ENCODE peak calls at places on chromosomes 5 and 9, in six cellular contexts. R is IMR-90, Y is neuronal stem cell, X is H1, C is H9, Z is trophoblast cell. B is an unnamed sample.

GRCh38 chr9:98210435-98210834 is 18.0 kb upstream of the CORO2A start:
- DNase-seq in R (no peak), Y (no peak), X (no peak), C (no peak), Z (no peak), B (no peak)

GRCh38 chr9:71796368-71796767 is 28.1 kb upstream of the CEMIP2 start:
- DNase-seq in R (no peak), Y (no peak), X (no peak), C (no peak), Z (no peak), B (no peak)

GRCh38 chr5:50854082-50854481 is 187.6 kb downstream of the PARP8 start:
- DNase-seq in R (no peak), Y (no peak), X (no peak), C (no peak), Z (no peak), B (no peak)

GRCh38 chr5:154179846-154180710 is 10.5 kb upstream of the GALNT10 start:
- DNase-seq in R (peak), Y (peak), X (no peak), C (peak), Z (peak), B (peak)

GRCh38 chr9:33782395-33783152 is 12.8 kb upstream of the PRSS3 start:
- DNase-seq in R (peak), Y (no peak), X (no peak), C (no peak), Z (no peak), B (peak)

GRCh38 chr5:147918899-147919298 is 12.6 kb upstream of the C5orf46 start:
- DNase-seq in R (no peak), Y (no peak), X (no peak), C (no peak), Z (no peak), B (no peak)

GRCh38 chr9:2923810-2924768 is 80.2 kb upstream of the PUM3 start:
- DNase-seq in R (no peak), Y (peak), X (no peak), C (peak), Z (peak), B (no peak)

GRCh38 chr5:64670277-64670676 is 20.0 kb upstream of the SHISAL2B start:
- DNase-seq in R (no peak), Y (no peak), X (no peak), C (no peak), Z (no peak), B (no peak)

GRCh38 chr9:107929439-107929838 is 439.9 kb upstream of the KLF4 start:
- DNase-seq in R (peak), Y (no peak), X (no peak), C (no peak), Z (peak), B (peak)

GRCh38 chr9:132802121-132802795 is 75.8 kb downstream of the AK8 start:
- DNase-seq in R (no peak), Y (no peak), X (no peak), C (no peak), Z (no peak), B (no peak)

GRCh38 chr5:10513501-10514442 is 50.1 kb upstream of the ANKRD33B start:
- DNase-seq in R (peak), Y (no peak), X (peak), C (peak), Z (peak), B (peak)

GRCh38 chr5:150780180-150780692 is 1.7 kb downstream of the SMIM3 start:
- DNase-seq in R (peak), Y (no peak), X (no peak), C (no peak), Z (peak), B (peak)

GRCh38 chr5:14038341-14038959 is 94.0 kb upstream of the DNAH5 start:
- DNase-seq in R (peak), Y (no peak), X (no peak), C (no peak), Z (peak), B (peak)

GRCh38 chr9:109179801-109180523 is 12.9 kb upstream of the FRRS1L start:
- DNase-seq in R (no peak), Y (no peak), X (no peak), C (no peak), Z (no peak), B (no peak)

GRCh38 chr9:131810351-131811170 is 70.7 kb upstream of the RAPGEF1 start:
- DNase-seq in R (no peak), Y (no peak), X (no peak), C (no peak), Z (no peak), B (no peak)

DNA sequence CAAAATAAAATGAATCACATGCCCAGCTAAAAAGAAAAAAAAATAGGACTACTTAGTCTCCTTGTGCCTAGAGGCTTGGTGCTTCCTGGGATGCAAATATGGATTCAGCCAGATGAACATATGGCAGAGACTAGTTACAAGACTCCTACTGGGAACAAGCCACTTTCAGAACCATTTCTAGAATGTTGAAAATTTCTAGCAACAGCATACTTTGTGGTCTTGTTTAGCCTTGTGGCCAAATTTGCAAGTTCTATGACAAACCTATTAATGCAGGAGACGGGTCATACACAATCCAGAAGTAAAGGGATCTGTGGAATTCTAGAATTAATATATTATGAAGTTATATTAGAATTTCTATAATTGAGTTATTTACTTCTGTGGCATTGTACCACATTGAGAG is 198.7 kb downstream of the CHSY3 start:
- DNase-seq in R (no peak), Y (no peak), X (no peak), C (no peak), Z (no peak), B (no peak)
- H2AFZ ChIP-seq in R (no peak), Y (no peak), X (no peak), C (no peak), Z (no peak), B (no peak)

GRCh38 chr5:134349463-134349862 is 17.5 kb downstream of the CDKL3 start:
- DNase-seq in R (no peak), Y (no peak), X (no peak), C (no peak), Z (peak), B (no peak)

DNA sequence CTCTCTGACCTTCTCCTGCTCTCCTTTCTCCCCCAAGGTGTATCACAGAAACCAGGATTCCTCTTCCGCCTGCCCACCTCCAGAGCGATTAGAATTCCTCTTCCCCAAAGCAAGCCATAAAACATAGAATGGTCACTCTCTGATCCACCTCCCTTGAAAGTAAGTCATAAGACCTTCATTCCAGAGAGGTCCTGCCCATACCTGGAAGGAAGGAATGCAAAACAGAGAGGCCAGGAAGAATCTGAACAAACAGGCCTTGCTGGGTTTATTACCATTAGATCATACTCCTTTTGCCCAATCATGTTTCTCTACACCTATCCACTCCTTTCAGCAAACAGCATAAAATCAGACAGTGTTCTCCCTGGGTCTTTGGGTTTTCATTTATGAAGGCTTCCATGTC is 21.0 kb downstream of the CDKL3 start:
- DNase-seq in R (no peak), Y (no peak), X (no peak), C (peak), Z (peak), B (no peak)
- H2BK5ac ChIP-seq in R (no peak), Y (no peak), X (peak), C (peak), Z (peak), B (no peak)

GRCh38 chr9:93572636-93573035 is 3.7 kb upstream of the PHF2 start:
- DNase-seq in R (no peak), Y (no peak), X (no peak), C (no peak), Z (no peak), B (no peak)

GRCh38 chr9:93566408-93567270 is 9.7 kb upstream of the PHF2 start:
- DNase-seq in R (peak), Y (peak), X (peak), C (peak), Z (peak), B (peak)

GRCh38 chr9:93567271-93567959 is 9.0 kb upstream of the PHF2 start:
- DNase-seq in R (no peak), Y (no peak), X (no peak), C (no peak), Z (peak), B (no peak)

GRCh38 chr9:93568169-93568568 is 8.2 kb upstream of the PHF2 start:
- DNase-seq in R (no peak), Y (no peak), X (no peak), C (no peak), Z (no peak), B (no peak)

DNA sequence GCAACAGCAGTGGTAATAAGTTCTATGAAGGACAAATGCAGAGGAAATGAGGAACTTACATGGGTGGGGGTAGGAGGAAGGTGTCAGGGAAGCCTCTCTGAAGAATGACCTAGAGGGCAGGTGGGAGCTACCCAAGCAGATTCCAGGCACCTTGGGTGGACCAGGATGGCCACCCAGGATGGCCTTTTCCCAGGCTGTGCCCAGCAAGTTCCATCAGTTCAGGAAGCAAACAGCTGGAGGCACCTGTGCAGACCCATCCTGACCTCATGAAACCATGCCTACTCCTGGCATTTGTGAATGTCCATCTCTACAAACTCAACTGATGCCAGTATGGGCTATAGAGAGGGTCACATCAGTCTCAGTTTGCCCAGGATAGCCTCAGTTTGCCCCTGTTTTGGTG is 6.6 kb upstream of the PHF2 start:
- DNase-seq in R (no peak), Y (no peak), X (no peak), C (no peak), Z (no peak), B (no peak)
- H2AFZ ChIP-seq in R (no peak), Y (no peak), X (no peak), C (no peak), Z (no peak), B (no peak)

GRCh38 chr5:139743804-139744203 is 51.8 kb upstream of the PSD2 start:
- DNase-seq in R (no peak), Y (no peak), X (no peak), C (no peak), Z (no peak), B (no peak)

GRCh38 chr5:139745800-139746690 is 49.6 kb upstream of the PSD2 start:
- DNase-seq in R (peak), Y (peak), X (peak), C (peak), Z (peak), B (peak)

GRCh38 chr5:139746691-139747582 is 48.7 kb upstream of the PSD2 start:
- DNase-seq in R (peak), Y (no peak), X (peak), C (peak), Z (no peak), B (peak)

GRCh38 chr5:139744471-139745120 is 51.0 kb upstream of the PSD2 start:
- DNase-seq in R (no peak), Y (no peak), X (no peak), C (no peak), Z (no peak), B (no peak)

DNA sequence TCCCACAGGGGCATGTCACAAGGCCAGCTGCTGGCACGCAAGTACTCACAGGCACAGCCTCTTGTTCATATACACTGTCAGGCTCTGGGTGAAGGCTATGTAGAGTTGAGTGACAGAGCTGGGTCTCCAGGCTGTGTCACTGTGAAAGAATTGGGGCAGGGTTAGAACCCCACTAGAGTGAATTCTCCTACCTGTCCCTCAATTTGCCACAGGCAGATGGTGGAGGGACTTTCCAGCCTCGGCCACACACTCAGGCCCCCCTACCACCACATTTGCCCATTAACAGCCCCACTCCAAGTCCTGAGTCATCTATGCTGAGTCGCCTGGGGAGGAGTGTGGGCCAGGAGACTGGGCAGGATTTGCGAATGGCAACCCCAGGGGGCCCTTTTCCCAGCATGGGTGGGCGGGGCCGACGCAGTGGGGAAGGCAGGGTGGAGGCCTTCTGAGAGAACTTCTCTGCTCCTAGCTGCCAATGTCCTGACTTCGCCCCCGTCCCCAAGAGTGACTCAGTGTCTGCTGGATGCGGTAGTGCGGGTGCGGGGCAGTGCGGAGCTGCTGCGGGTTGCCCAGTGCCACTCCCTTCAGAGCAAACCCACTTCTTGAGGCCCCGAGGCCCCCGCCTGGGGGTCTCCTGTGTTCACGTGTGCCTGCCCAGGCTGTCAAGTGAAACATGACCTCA is 50.3 kb upstream of the PSD2 start:
- DNase-seq in R (peak), Y (no peak), X (peak), C (peak), Z (peak), B (peak)
- H2BK5ac ChIP-seq in R (peak), Y (peak), X (peak), C (no peak), Z (no peak), B (peak)